ENCODE peak calls at places on chromosomes 1 and 21, in seven cellular contexts. Q is transverse colon; Z is Calu3; L is GM12864; V is WTC11; K is CD8-positive, alpha-beta T cell; D is fibroblast of lung. U is an unnamed sample.

GRCh38 chr1:4219111-4219510 is 319.0 kb upstream of the C1orf174 start:
- DNase-seq in Q (no peak), Z (no peak), L (no peak), V (no peak), K (no peak), D (no peak), U (no peak)

GRCh38 chr1:8142955-8143629 is 117.0 kb upstream of the ERRFI1 start:
- DNase-seq in Q (no peak), Z (no peak), L (no peak), V (no peak), K (no peak), D (peak; percentile 99), U (no peak)

GRCh38 chr1:200292699-200293098 is 117.1 kb downstream of the ZNF281 start:
- DNase-seq in Q (no peak), Z (no peak), L (no peak), V (no peak), K (no peak), D (no peak), U (no peak)

GRCh38 chr1:24886241-24886640 is 43.8 kb downstream of the RUNX3 start:
- DNase-seq in Q (peak; percentile 29), Z (no peak), L (no peak), V (no peak), K (no peak), D (no peak), U (peak; percentile 22)

GRCh38 chr1:198465201-198466144 is 75.0 kb downstream of the ATP6V1G3 start:
- DNase-seq in Q (no peak), Z (no peak), L (peak; percentile 15), V (no peak), K (no peak), D (peak; percentile 64), U (no peak)

GRCh38 chr1:106787511-106787910 is 269.0 kb upstream of the PRMT6 start:
- DNase-seq in Q (no peak), Z (no peak), L (no peak), V (no peak), K (no peak), D (no peak), U (no peak)

GRCh38 chr1:23202263-23202749 is 15.0 kb downstream of the HTR1D start:
- DNase-seq in Q (no peak), Z (no peak), L (no peak), V (no peak), K (no peak), D (peak; percentile 71), U (no peak)

GRCh38 chr1:196063952-196064351 is 544.3 kb downstream of the KCNT2 start:
- DNase-seq in Q (no peak), Z (no peak), L (no peak), V (no peak), K (no peak), D (peak; percentile 37), U (no peak)

GRCh38 chr1:114589122-114589521 is 7.7 kb upstream of the BCAS2 start:
- DNase-seq in Q (no peak), Z (no peak), L (no peak), V (no peak), K (no peak), D (no peak), U (no peak)

GRCh38 chr1:17053071-17053684 is 654 bp downstream of the SDHB start:
- DNase-seq in Q (peak; percentile 17), Z (no peak), L (no peak), V (no peak), K (no peak), D (no peak), U (no peak)

GRCh38 chr1:6037338-6037762 is 8.3 kb upstream of the KCNAB2 start:
- DNase-seq in Q (no peak), Z (no peak), L (no peak), V (no peak), K (no peak), D (no peak), U (no peak)

GRCh38 chr1:6035265-6035664 is 10.4 kb upstream of the KCNAB2 start:
- DNase-seq in Q (no peak), Z (no peak), L (no peak), V (no peak), K (no peak), D (no peak), U (no peak)

GRCh38 chr1:6033986-6034749 is 11.5 kb upstream of the KCNAB2 start:
- DNase-seq in Q (peak; percentile 46), Z (peak; percentile 78), L (no peak), V (peak; percentile 86), K (peak; percentile 46), D (no peak), U (no peak)

GRCh38 chr1:6034750-6035096 is 11.0 kb upstream of the KCNAB2 start:
- DNase-seq in Q (no peak), Z (no peak), L (no peak), V (no peak), K (no peak), D (no peak), U (no peak)

GRCh38 chr1:6035719-6036118 is 10.0 kb upstream of the KCNAB2 start:
- DNase-seq in Q (no peak), Z (no peak), L (no peak), V (no peak), K (no peak), D (no peak), U (no peak)
- TF ChIP-seq CTCF in Q (no peak), Z (no peak), L (no peak), V (no peak), K (no peak), D (no peak), U (no peak)

DNA sequence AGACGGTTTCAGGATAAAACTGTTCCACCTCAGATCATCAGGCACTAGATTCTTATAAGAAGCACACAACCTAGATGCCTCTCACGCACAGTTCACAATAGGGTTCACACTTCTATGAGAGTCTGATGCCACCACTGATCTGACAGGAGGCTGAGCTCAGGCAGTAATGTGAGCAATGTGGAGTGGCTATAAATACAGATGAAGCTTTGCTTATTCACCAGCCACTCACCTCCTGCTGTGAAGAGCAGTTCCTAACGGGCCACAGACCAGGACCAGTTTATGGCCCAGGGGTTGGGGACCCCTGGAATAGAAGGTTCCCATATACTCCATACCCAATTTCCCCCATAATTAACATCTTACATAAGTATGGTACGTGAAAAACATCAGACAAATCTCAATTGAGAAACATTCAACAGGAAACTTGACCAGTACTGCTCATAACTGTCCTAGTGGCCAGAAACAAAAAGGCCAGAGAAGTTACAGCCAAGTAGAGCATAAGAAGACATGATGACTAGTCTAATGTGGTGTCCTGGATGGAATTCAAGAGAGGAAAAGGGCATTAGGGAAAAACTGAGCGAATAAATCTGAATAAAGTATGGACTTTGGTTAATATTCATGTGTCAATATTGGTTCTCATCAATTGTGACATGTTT is 24.7 kb upstream of the IGSF5 start:
- DNase-seq in Q (no peak), Z (no peak), L (no peak), V (no peak), K (no peak), D (peak; percentile 15), U (no peak)
- TF ChIP-seq CTCF in Q (no peak), Z (no peak), L (no peak), V (no peak), K (no peak), D (peak; percentile 14), U (no peak)

GRCh38 chr1:54317084-54317483 is 89.1 kb downstream of the SSBP3 start:
- DNase-seq in Q (no peak), Z (no peak), L (no peak), V (no peak), K (no peak), D (peak; percentile 55), U (no peak)

GRCh38 chr1:54312874-54313316 is 93.3 kb downstream of the SSBP3 start:
- DNase-seq in Q (peak; percentile 47), Z (no peak), L (no peak), V (peak; percentile 42), K (no peak), D (peak; percentile 83), U (no peak)

GRCh38 chr1:54323324-54323739 is 82.9 kb downstream of the SSBP3 start:
- DNase-seq in Q (peak; percentile 38), Z (peak; percentile 50), L (no peak), V (peak; percentile 61), K (no peak), D (no peak), U (no peak)

GRCh38 chr1:54314691-54315455 is 91.3 kb downstream of the SSBP3 start:
- DNase-seq in Q (peak; percentile 61), Z (no peak), L (no peak), V (no peak), K (no peak), D (no peak), U (no peak)

GRCh38 chr1:54318415-54318814 is 87.8 kb downstream of the SSBP3 start:
- DNase-seq in Q (no peak), Z (no peak), L (no peak), V (no peak), K (no peak), D (no peak), U (no peak)
- TF ChIP-seq CTCF in Q (no peak), Z (no peak), L (no peak), V (no peak), K (no peak), D (no peak), U (no peak)

GRCh38 chr1:212109713-212110112 is 74.2 kb downstream of the DTL start:
- DNase-seq in Q (no peak), Z (no peak), L (no peak), V (no peak), K (no peak), D (no peak), U (no peak)

GRCh38 chr1:212107481-212107880 is 71.9 kb downstream of the DTL start:
- DNase-seq in Q (no peak), Z (no peak), L (no peak), V (no peak), K (no peak), D (no peak), U (no peak)

GRCh38 chr1:212108981-212109380 is 73.4 kb downstream of the DTL start:
- DNase-seq in Q (no peak), Z (no peak), L (no peak), V (no peak), K (no peak), D (peak; percentile 36), U (no peak)

GRCh38 chr1:212108187-212108586 is 72.6 kb downstream of the DTL start:
- DNase-seq in Q (no peak), Z (no peak), L (no peak), V (no peak), K (no peak), D (no peak), U (no peak)

DNA sequence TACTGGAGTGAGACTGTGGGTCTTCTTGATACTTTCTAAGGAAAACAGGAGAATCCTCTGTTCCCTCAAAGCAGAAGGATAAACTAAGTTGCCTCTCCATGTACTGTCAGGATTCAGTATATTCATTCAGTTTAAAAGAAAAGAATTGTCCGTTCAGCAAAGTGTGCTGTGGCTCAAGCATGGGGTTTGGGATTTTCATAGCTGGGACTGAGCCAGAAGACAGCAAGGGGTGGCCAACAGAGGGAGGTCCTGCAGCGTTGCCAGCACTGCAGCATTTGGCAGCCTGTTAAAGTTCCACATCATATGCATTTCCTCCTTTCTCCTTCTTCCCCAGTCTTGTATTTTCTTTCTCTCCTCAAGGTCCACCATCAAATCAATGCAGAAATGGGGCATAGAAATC is 75.1 kb downstream of the DTL start:
- DNase-seq in Q (no peak), Z (no peak), L (no peak), V (no peak), K (no peak), D (peak; percentile 47), U (no peak)
- TF ChIP-seq CTCF in Q (no peak), Z (no peak), L (no peak), V (no peak), K (no peak), D (peak; percentile 38), U (no peak)

GRCh38 chr1:10200620-10201019 is 9.8 kb upstream of the KIF1B start:
- DNase-seq in Q (no peak), Z (no peak), L (no peak), V (no peak), K (no peak), D (no peak), U (no peak)
- TF ChIP-seq CTCF in Q (no peak), Z (no peak), L (no peak), V (no peak), K (no peak), D (no peak), U (no peak)

GRCh38 chr1:21048462-21048861 is 128.2 kb downstream of the EIF4G3 start:
- DNase-seq in Q (no peak), Z (no peak), L (no peak), V (no peak), K (no peak), D (no peak), U (no peak)
- TF ChIP-seq CTCF in Q (no peak), Z (no peak), L (no peak), V (no peak), K (no peak), D (no peak), U (no peak)